ENCODE peak calls at places on chromosomes 16 and 17, in nine cellular contexts. U, B, P, X, L, Z, J, S and Y are unnamed samples.

GRCh38 chr16:64012166-64012565 is 1109.7 kb downstream of the CDH11 start:
- DNase-seq in L (no peak), X (peak; percentile 46), S (no peak), B (no peak), Z (no peak), U (no peak), J (no peak), P (no peak), Y (no peak)

GRCh38 chr16:89805136-89805905 is 11.1 kb downstream of the FANCA start:
- DNase-seq in L (no peak), B (no peak), S (no peak), J (peak; percentile 54), P (no peak), Z (peak; percentile 71), X (peak; percentile 35), U (no peak), Y (peak; percentile 77)

GRCh38 chr17:48871551-48872351 is 20.8 kb upstream of the ATP5MC1 start:
- DNase-seq in B (no peak), S (no peak), U (no peak), Z (peak; percentile 39), L (no peak), X (no peak), J (no peak), P (peak; percentile 71), Y (peak; percentile 86)

GRCh38 chr17:58388302-58389190 is 28.8 kb downstream of the RNF43 start:
- DNase-seq in S (no peak), P (no peak), L (no peak), J (no peak), B (no peak), Z (no peak), X (no peak), U (no peak), Y (no peak)

GRCh38 chr17:77466140-77466539 is 325.4 kb downstream of the SEC14L1 start:
- DNase-seq in B (peak; percentile 90), P (peak; percentile 59), Z (peak; percentile 74), U (no peak), J (no peak), S (no peak), L (no peak), X (no peak), Y (peak; percentile 50)

GRCh38 chr16:11692651-11693050 is 24.4 kb downstream of the SNN start:
- DNase-seq in S (no peak), J (no peak), U (no peak), Z (no peak), P (no peak), X (no peak), L (no peak), B (no peak), Y (no peak)

GRCh38 chr17:76487451-76488192 is 13.6 kb downstream of the RHBDF2 start:
- DNase-seq in Z (no peak), P (no peak), L (no peak), X (no peak), B (no peak), U (no peak), J (no peak), S (no peak), Y (no peak)

GRCh38 chr16:9345889-9346288 is 254.4 kb downstream of the HAPSTR1 start:
- DNase-seq in Z (no peak), J (no peak), X (no peak), P (no peak), B (no peak), L (no peak), U (no peak), S (no peak), Y (no peak)

GRCh38 chr17:66652840-66653507 is 181.9 kb upstream of the CACNG5 start:
- DNase-seq in S (no peak), B (no peak), L (no peak), U (no peak), J (no peak), P (no peak), X (peak; percentile 26), Z (no peak), Y (no peak)

GRCh38 chr16:67259705-67260104 is 10.9 kb downstream of the SLC9A5 start:
- DNase-seq in U (no peak), P (no peak), B (no peak), J (no peak), L (no peak), S (no peak), X (no peak), Z (no peak), Y (peak; percentile 88)

GRCh38 chr17:1720856-1721386 is 3.6 kb upstream of the WDR81 start:
- DNase-seq in L (no peak), U (no peak), S (peak; percentile 60), B (peak; percentile 29), J (no peak), X (no peak), Z (peak; percentile 76), P (peak; percentile 73), Y (peak; percentile 69)